ENCODE peak calls at places on chromosomes 5 and 9, in six cellular contexts. One of them, this sample, is unnamed.
A peak's percentile ranks its signal among the peaks of the same experiment; 100 is the strongest.

GRCh38 chr9:11192993-11193392 is 580.2 kb upstream of the PTPRD start:
- DNase-seq in heart right ventricle: no peak
- DNase-seq in CD8-positive, alpha-beta T cell: no peak
- DNase-seq in GM10248: no peak
- DNase-seq in epithelial cell of esophagus: peak; percentile 32
- DNase-seq in WERI-Rb-1: no peak
- DNase-seq in this sample: no peak

GRCh38 chr5:112668911-112669310 is 68.8 kb upstream of the APC start:
- DNase-seq in heart right ventricle: no peak
- DNase-seq in CD8-positive, alpha-beta T cell: no peak
- DNase-seq in GM10248: no peak
- DNase-seq in epithelial cell of esophagus: no peak
- DNase-seq in WERI-Rb-1: no peak
- DNase-seq in this sample: no peak

GRCh38 chr9:81490605-81491331 is 198.6 kb downstream of the TLE1 start:
- DNase-seq in heart right ventricle: no peak
- DNase-seq in CD8-positive, alpha-beta T cell: no peak
- DNase-seq in GM10248: no peak
- DNase-seq in epithelial cell of esophagus: peak; percentile 63
- DNase-seq in WERI-Rb-1: no peak
- DNase-seq in this sample: no peak

GRCh38 chr5:64165500-64166200 is at the start of gene RNF180:
- DNase-seq in heart right ventricle: peak; percentile 59
- DNase-seq in CD8-positive, alpha-beta T cell: no peak
- DNase-seq in GM10248: peak; percentile 14
- DNase-seq in epithelial cell of esophagus: peak; percentile 59
- DNase-seq in WERI-Rb-1: peak; percentile 39
- DNase-seq in this sample: peak; percentile 76

GRCh38 chr5:143557061-143557818 is 153.8 kb upstream of the NR3C1 start:
- DNase-seq in heart right ventricle: no peak
- DNase-seq in CD8-positive, alpha-beta T cell: no peak
- DNase-seq in GM10248: no peak
- DNase-seq in epithelial cell of esophagus: peak; percentile 77
- DNase-seq in WERI-Rb-1: no peak
- DNase-seq in this sample: peak; percentile 4

GRCh38 chr5:179258922-179259730 is 86.1 kb downstream of the ADAMTS2 start:
- DNase-seq in heart right ventricle: no peak
- DNase-seq in CD8-positive, alpha-beta T cell: no peak
- DNase-seq in GM10248: no peak
- DNase-seq in epithelial cell of esophagus: no peak
- DNase-seq in WERI-Rb-1: no peak
- DNase-seq in this sample: no peak

GRCh38 chr5:80076131-80077101 is 41.3 kb downstream of the THBS4 start:
- DNase-seq in heart right ventricle: no peak
- DNase-seq in CD8-positive, alpha-beta T cell: no peak
- DNase-seq in GM10248: no peak
- DNase-seq in epithelial cell of esophagus: no peak
- DNase-seq in WERI-Rb-1: no peak
- DNase-seq in this sample: no peak

GRCh38 chr5:92849798-92850197 is 731.2 kb downstream of the NR2F1-AS1 start:
- DNase-seq in heart right ventricle: no peak
- DNase-seq in CD8-positive, alpha-beta T cell: no peak
- DNase-seq in GM10248: no peak
- DNase-seq in epithelial cell of esophagus: no peak
- DNase-seq in WERI-Rb-1: no peak
- DNase-seq in this sample: no peak

GRCh38 chr5:103774736-103775135 is 212.1 kb upstream of the NUDT12 start:
- DNase-seq in heart right ventricle: no peak
- DNase-seq in CD8-positive, alpha-beta T cell: no peak
- DNase-seq in GM10248: no peak
- DNase-seq in epithelial cell of esophagus: peak; percentile 48
- DNase-seq in WERI-Rb-1: no peak
- DNase-seq in this sample: no peak

GRCh38 chr9:95434116-95435073 is 82.4 kb downstream of the PTCH1 start:
- DNase-seq in heart right ventricle: no peak
- DNase-seq in CD8-positive, alpha-beta T cell: no peak
- DNase-seq in GM10248: no peak
- DNase-seq in epithelial cell of esophagus: peak; percentile 13
- DNase-seq in WERI-Rb-1: no peak
- DNase-seq in this sample: no peak

GRCh38 chr9:33813712-33814641 is 3.0 kb upstream of the UBE2R2 start:
- DNase-seq in heart right ventricle: no peak
- DNase-seq in CD8-positive, alpha-beta T cell: no peak
- DNase-seq in GM10248: peak; percentile 44
- DNase-seq in epithelial cell of esophagus: peak; percentile 83
- DNase-seq in WERI-Rb-1: no peak
- DNase-seq in this sample: no peak

GRCh38 chr5:6652025-6652424 is 18.8 kb downstream of the SRD5A1 start:
- DNase-seq in heart right ventricle: no peak
- DNase-seq in CD8-positive, alpha-beta T cell: no peak
- DNase-seq in GM10248: peak; percentile 52
- DNase-seq in epithelial cell of esophagus: no peak
- DNase-seq in WERI-Rb-1: no peak
- DNase-seq in this sample: no peak

GRCh38 chr9:136578620-136578914 is 32.7 kb upstream of the NOTCH1 start:
- DNase-seq in heart right ventricle: no peak
- DNase-seq in CD8-positive, alpha-beta T cell: no peak
- DNase-seq in GM10248: no peak
- DNase-seq in epithelial cell of esophagus: no peak
- DNase-seq in WERI-Rb-1: no peak
- DNase-seq in this sample: peak; percentile 15

GRCh38 chr5:2752875-2753435 is 1.5 kb upstream of the IRX2 start:
- DNase-seq in heart right ventricle: no peak
- DNase-seq in CD8-positive, alpha-beta T cell: no peak
- DNase-seq in GM10248: no peak
- DNase-seq in epithelial cell of esophagus: peak; percentile 56
- DNase-seq in WERI-Rb-1: peak; percentile 45
- DNase-seq in this sample: no peak
- TF ChIP-seq CTCF in heart right ventricle: no peak
- TF ChIP-seq CTCF in CD8-positive, alpha-beta T cell: no peak
- TF ChIP-seq CTCF in GM10248: no peak
- TF ChIP-seq CTCF in epithelial cell of esophagus: no peak
- TF ChIP-seq CTCF in WERI-Rb-1: no peak
- TF ChIP-seq CTCF in this sample: no peak

GRCh38 chr5:132469380-132470372 is 20.9 kb downstream of the IRF1 start:
- DNase-seq in heart right ventricle: no peak
- DNase-seq in CD8-positive, alpha-beta T cell: no peak
- DNase-seq in GM10248: no peak
- DNase-seq in epithelial cell of esophagus: no peak
- DNase-seq in WERI-Rb-1: no peak
- DNase-seq in this sample: no peak
- TF ChIP-seq CTCF in heart right ventricle: no peak
- TF ChIP-seq CTCF in CD8-positive, alpha-beta T cell: no peak
- TF ChIP-seq CTCF in GM10248: peak; percentile 19
- TF ChIP-seq CTCF in epithelial cell of esophagus: no peak
- TF ChIP-seq CTCF in WERI-Rb-1: peak; percentile 7
- TF ChIP-seq CTCF in this sample: no peak

GRCh38 chr5:78922879-78923621 is 62.1 kb downstream of the ARSB start:
- DNase-seq in heart right ventricle: no peak
- DNase-seq in CD8-positive, alpha-beta T cell: no peak
- DNase-seq in GM10248: peak; percentile 50
- DNase-seq in epithelial cell of esophagus: no peak
- DNase-seq in WERI-Rb-1: no peak
- DNase-seq in this sample: no peak

GRCh38 chr5:78925102-78925876 is 59.8 kb downstream of the ARSB start:
- DNase-seq in heart right ventricle: no peak
- DNase-seq in CD8-positive, alpha-beta T cell: no peak
- DNase-seq in GM10248: no peak
- DNase-seq in epithelial cell of esophagus: no peak
- DNase-seq in WERI-Rb-1: no peak
- DNase-seq in this sample: no peak

GRCh38 chr5:78923622-78923970 is 61.5 kb downstream of the ARSB start:
- DNase-seq in heart right ventricle: no peak
- DNase-seq in CD8-positive, alpha-beta T cell: no peak
- DNase-seq in GM10248: no peak
- DNase-seq in epithelial cell of esophagus: no peak
- DNase-seq in WERI-Rb-1: no peak
- DNase-seq in this sample: no peak

GRCh38 chr5:78916044-78916443 is 69.1 kb downstream of the ARSB start:
- DNase-seq in heart right ventricle: no peak
- DNase-seq in CD8-positive, alpha-beta T cell: no peak
- DNase-seq in GM10248: no peak
- DNase-seq in epithelial cell of esophagus: no peak
- DNase-seq in WERI-Rb-1: no peak
- DNase-seq in this sample: no peak

GRCh38 chr5:78920604-78921003 is 64.5 kb downstream of the ARSB start:
- DNase-seq in heart right ventricle: peak; percentile 34
- DNase-seq in CD8-positive, alpha-beta T cell: no peak
- DNase-seq in GM10248: no peak
- DNase-seq in epithelial cell of esophagus: peak; percentile 12
- DNase-seq in WERI-Rb-1: no peak
- DNase-seq in this sample: no peak
- TF ChIP-seq CTCF in heart right ventricle: peak; percentile 28
- TF ChIP-seq CTCF in CD8-positive, alpha-beta T cell: no peak
- TF ChIP-seq CTCF in GM10248: peak; percentile 45
- TF ChIP-seq CTCF in epithelial cell of esophagus: peak; percentile 58
- TF ChIP-seq CTCF in WERI-Rb-1: peak; percentile 30
- TF ChIP-seq CTCF in this sample: peak; percentile 27

DNA sequence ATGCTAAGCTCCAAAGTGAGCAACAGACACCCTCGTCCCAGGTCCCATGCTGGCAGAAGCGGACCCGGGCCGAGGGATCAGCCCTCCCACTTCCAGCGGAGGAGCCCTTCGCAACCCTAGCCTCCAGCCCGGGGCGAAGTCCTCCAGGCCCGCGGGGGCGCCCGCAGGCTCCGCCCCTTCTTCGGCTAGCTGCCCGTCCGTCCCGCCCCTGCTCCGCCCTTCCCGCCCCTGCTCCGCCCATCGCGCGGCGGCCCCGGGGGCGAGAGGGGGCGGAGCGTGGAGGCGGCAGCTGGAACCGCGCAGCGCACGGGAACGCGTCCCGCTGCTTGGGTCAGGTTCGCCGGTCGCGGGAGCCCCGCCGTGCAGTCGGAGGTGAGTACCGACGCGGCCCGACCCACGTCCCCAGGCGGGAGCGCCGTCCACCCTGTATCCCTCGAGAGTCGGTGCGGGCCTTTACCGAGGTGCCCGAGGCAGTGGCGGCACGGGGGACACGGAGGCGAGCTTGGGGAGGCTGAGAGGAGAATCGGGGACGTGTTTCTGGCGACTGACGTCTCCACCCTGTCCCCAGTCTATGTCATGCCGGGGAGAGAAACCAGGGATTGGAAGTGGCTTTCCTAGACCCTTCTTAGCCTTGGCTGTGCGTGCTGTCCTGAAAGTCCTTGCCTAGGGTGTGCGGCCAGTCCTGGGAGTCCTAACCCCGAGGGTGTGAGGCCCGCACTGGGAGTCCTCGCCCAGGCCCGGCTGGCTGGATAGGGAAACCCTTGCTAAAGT is at the start of gene ACO1:
- DNase-seq in heart right ventricle: peak; percentile 91
- DNase-seq in CD8-positive, alpha-beta T cell: peak; percentile 85
- DNase-seq in GM10248: peak; percentile 97
- DNase-seq in epithelial cell of esophagus: peak; percentile 87
- DNase-seq in WERI-Rb-1: peak; percentile 90
- DNase-seq in this sample: peak; percentile 97
- TF ChIP-seq CTCF in heart right ventricle: no peak
- TF ChIP-seq CTCF in CD8-positive, alpha-beta T cell: no peak
- TF ChIP-seq CTCF in GM10248: peak; percentile 28
- TF ChIP-seq CTCF in epithelial cell of esophagus: no peak
- TF ChIP-seq CTCF in WERI-Rb-1: no peak
- TF ChIP-seq CTCF in this sample: no peak

DNA sequence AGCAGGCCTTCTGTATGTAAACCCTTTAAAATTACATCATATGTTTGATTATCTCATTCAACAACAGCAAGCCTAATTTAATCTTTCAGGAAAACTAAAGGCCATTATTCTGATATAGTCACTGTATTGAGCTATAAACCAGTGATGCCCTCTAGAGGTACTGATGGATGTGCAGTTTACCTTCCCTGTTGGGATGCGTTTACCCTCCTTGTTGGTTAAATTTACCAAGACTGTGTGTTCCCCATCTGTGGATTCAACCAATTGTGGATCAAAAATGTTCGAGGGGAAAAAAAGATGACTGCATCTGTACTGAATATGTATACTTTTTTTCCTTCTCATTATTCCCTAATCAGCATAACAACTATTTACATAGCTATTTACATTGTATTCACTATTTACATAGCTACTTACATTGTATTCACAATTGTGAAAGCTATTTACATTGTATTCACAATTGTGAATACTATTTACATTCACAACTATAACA is 3.7 kb upstream of the BAAT start:
- DNase-seq in heart right ventricle: no peak
- DNase-seq in CD8-positive, alpha-beta T cell: no peak
- DNase-seq in GM10248: no peak
- DNase-seq in epithelial cell of esophagus: peak; percentile 33
- DNase-seq in WERI-Rb-1: no peak
- DNase-seq in this sample: no peak
- TF ChIP-seq CTCF in heart right ventricle: no peak
- TF ChIP-seq CTCF in CD8-positive, alpha-beta T cell: no peak
- TF ChIP-seq CTCF in GM10248: peak; percentile 22
- TF ChIP-seq CTCF in epithelial cell of esophagus: peak; percentile 47
- TF ChIP-seq CTCF in WERI-Rb-1: peak; percentile 65
- TF ChIP-seq CTCF in this sample: no peak

This sample was measured in nephron progenitor cell.